ENCODE peak calls at places on chromosomes 6 and 20, in eight cellular contexts. M, F, I, H, V, Y, W and P are unnamed samples.

GRCh38 chr20:36092424-36093024 is 62.0 kb upstream of the EPB41L1 start:
- DNase-seq in M (no peak), F (no peak), I (peak; percentile 58), H (no peak), V (no peak), Y (no peak), W (no peak), P (peak; percentile 64)

GRCh38 chr6:42086046-42086664 is 35.8 kb downstream of the TAF8 start:
- DNase-seq in M (no peak), F (no peak), I (peak; percentile 19), H (no peak), V (no peak), Y (no peak), W (no peak), P (no peak)

GRCh38 chr6:19399406-19399805 is 437.8 kb upstream of the ID4 start:
- DNase-seq in M (no peak), F (no peak), I (no peak), H (no peak), V (no peak), Y (no peak), W (no peak), P (no peak)

GRCh38 chr6:20877008-20877937 is 343.0 kb downstream of the CDKAL1 start:
- DNase-seq in M (peak; percentile 95), F (peak; percentile 83), I (no peak), H (peak; percentile 85), V (peak; percentile 84), Y (peak; percentile 79), W (no peak), P (no peak)

GRCh38 chr6:92767101-92767500 is 652.3 kb downstream of the EPHA7 start:
- DNase-seq in M (no peak), F (no peak), I (no peak), H (no peak), V (no peak), Y (no peak), W (no peak), P (no peak)

GRCh38 chr20:12061471-12061870 is 143.8 kb downstream of the BTBD3 start:
- DNase-seq in M (no peak), F (no peak), I (no peak), H (no peak), V (no peak), Y (no peak), W (no peak), P (no peak)

GRCh38 chr6:109073344-109074235 is 21.1 kb downstream of the SESN1 start:
- DNase-seq in M (peak; percentile 56), F (no peak), I (no peak), H (peak; percentile 40), V (no peak), Y (peak; percentile 65), W (peak; percentile 8), P (no peak)

GRCh38 chr20:16063876-16064275 is 509.4 kb downstream of the KIF16B start:
- DNase-seq in M (no peak), F (no peak), I (no peak), H (no peak), V (no peak), Y (no peak), W (no peak), P (no peak)

GRCh38 chr6:150894935-150895686 is 29.6 kb downstream of the MTHFD1L start:
- DNase-seq in M (no peak), F (no peak), I (no peak), H (peak; percentile 22), V (peak; percentile 57), Y (peak; percentile 73), W (no peak), P (no peak)

GRCh38 chr20:3647418-3647817 is 15.8 kb downstream of the GFRA4 start:
- DNase-seq in M (no peak), F (no peak), I (no peak), H (no peak), V (no peak), Y (no peak), W (no peak), P (no peak)

GRCh38 chr6:52503344-52503747 is 73.5 kb downstream of the TRAM2 start:
- DNase-seq in M (no peak), F (no peak), I (no peak), H (peak; percentile 15), V (no peak), Y (no peak), W (no peak), P (peak; percentile 81)

GRCh38 chr6:48985025-48985424 is 478.0 kb downstream of the MMUT start:
- DNase-seq in M (no peak), F (no peak), I (no peak), H (no peak), V (no peak), Y (no peak), W (no peak), P (no peak)

GRCh38 chr6:22295145-22295544 is 1.7 kb downstream of the PRL start:
- DNase-seq in M (no peak), F (no peak), I (no peak), H (no peak), V (no peak), Y (no peak), W (no peak), P (no peak)

GRCh38 chr20:3660262-3661059 is 2.7 kb downstream of the GFRA4 start:
- DNase-seq in M (no peak), F (no peak), I (peak; percentile 42), H (no peak), V (peak; percentile 75), Y (no peak), W (no peak), P (no peak)

GRCh38 chr20:38617830-38618196 is 16.2 kb downstream of the ARHGAP40 start:
- DNase-seq in M (no peak), F (no peak), I (no peak), H (no peak), V (no peak), Y (no peak), W (no peak), P (no peak)

GRCh38 chr6:43798688-43799444 is 28.9 kb downstream of the VEGFA start:
- DNase-seq in M (peak; percentile 92), F (peak; percentile 97), I (peak; percentile 95), H (peak; percentile 84), V (no peak), Y (no peak), W (no peak), P (no peak)

GRCh38 chr6:72657798-72658197 is 35.9 kb downstream of the KCNQ5 start:
- DNase-seq in M (no peak), F (no peak), I (no peak), H (no peak), V (no peak), Y (no peak), W (no peak), P (no peak)

GRCh38 chr20:57118107-57118769 is 148.2 kb downstream of the BMP7 start:
- DNase-seq in M (no peak), F (no peak), I (no peak), H (no peak), V (no peak), Y (no peak), W (no peak), P (no peak)
- TF ChIP-seq CTCF in M (no peak), F (no peak), I (no peak), H (no peak), V (no peak), Y (no peak), W (no peak), P (no peak)

GRCh38 chr6:165726915-165727314 is 63.9 kb upstream of the PDE10A start:
- DNase-seq in M (no peak), F (no peak), I (no peak), H (no peak), V (peak; percentile 66), Y (no peak), W (no peak), P (no peak)

GRCh38 chr6:165728196-165728595 is 65.2 kb upstream of the PDE10A start:
- DNase-seq in M (no peak), F (no peak), I (no peak), H (no peak), V (no peak), Y (no peak), W (no peak), P (no peak)

GRCh38 chr6:165726290-165726875 is 63.3 kb upstream of the PDE10A start:
- DNase-seq in M (no peak), F (no peak), I (no peak), H (no peak), V (peak; percentile 71), Y (no peak), W (no peak), P (no peak)

GRCh38 chr6:165723326-165723725 is 60.3 kb upstream of the PDE10A start:
- DNase-seq in M (no peak), F (no peak), I (no peak), H (no peak), V (no peak), Y (no peak), W (no peak), P (no peak)

GRCh38 chr6:165725201-165725600 is 62.2 kb upstream of the PDE10A start:
- DNase-seq in M (no peak), F (no peak), I (no peak), H (no peak), V (no peak), Y (no peak), W (no peak), P (no peak)
- TF ChIP-seq CTCF in M (no peak), F (no peak), I (no peak), H (no peak), V (no peak), Y (no peak), W (no peak), P (no peak)

DNA sequence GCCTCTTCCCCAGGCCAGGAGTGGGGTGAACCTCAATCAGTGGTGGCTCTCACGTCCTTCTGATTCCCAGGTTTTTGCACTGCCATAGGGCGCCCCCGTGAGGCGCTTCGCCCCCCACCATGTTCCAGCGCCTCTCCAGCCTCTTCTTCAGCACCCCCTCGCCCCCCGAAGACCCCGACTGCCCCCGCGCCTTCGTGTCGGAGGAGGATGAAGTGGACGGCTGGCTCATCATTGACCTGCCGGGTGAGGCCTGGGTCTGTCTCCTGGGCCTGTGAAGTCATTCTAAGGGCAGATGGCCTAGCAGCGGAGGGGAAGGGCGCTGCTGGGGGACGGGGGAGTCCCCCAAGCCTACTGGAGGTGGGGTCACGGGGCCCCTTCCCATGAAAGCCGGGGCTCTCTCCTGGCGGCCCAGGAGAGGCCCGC is 4.5 kb downstream of the TP53INP2 start:
- DNase-seq in M (no peak), F (peak; percentile 76), I (peak; percentile 74), H (peak; percentile 55), V (peak; percentile 89), Y (no peak), W (peak; percentile 28), P (peak; percentile 65)
- TF ChIP-seq CTCF in M (peak; percentile 60), F (peak; percentile 26), I (peak; percentile 34), H (peak; percentile 89), V (no peak), Y (peak; percentile 54), W (peak; percentile 65), P (peak; percentile 29)

DNA sequence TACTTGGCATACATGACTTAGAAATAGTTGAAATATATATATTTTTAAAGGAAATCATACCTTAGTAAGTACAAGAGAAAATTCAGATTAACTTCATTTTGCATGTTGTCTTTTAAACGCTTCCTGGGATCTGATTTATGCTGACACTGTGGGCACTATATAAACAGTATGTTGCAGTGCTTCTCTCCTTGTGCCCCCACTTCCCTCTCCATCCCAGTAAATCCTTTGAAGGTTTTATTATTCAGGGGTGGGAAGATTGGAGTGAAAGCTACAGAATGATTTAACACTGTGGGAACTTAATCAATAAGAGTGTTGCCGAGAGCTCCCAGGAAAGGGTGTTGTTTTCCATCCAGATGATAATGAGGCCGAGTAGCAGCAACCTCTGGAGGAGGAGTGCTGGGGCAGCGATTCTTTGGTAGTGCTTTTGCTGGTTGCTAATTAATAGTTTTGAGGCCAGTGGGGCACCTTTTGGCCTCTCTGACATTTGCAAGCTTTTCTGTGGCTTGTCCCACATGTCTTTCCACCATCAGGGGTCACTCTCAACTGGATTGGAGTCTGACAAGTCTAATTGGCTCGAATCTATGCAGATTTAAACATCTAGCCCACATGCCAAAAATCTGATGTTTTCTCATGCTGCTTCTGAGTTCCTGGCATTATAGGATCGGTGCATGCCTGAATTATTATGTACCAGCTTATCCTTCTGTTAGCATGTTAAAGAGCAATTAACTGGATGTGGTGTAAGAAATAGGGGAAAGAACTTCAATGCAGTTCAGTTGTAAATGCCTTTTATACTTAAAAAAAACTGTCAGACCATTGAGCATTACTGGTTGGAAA is 183.1 kb upstream of the MMS22L start:
- DNase-seq in M (no peak), F (no peak), I (no peak), H (no peak), V (no peak), Y (no peak), W (no peak), P (no peak)
- TF ChIP-seq CTCF in M (no peak), F (no peak), I (no peak), H (no peak), V (no peak), Y (no peak), W (no peak), P (no peak)